ENCODE peak calls at places on chromosomes 5 and 9, in four cellular contexts. F is HepG2, O is PC-3, H is Peyer's patch. X is an unnamed sample.

GRCh38 chr5:72268753-72269410 is 51.2 kb downstream of the MRPS27 start:
- DNase-seq in H (no peak), F (peak; percentile 48), O (peak; percentile 70), X (peak; percentile 31)

GRCh38 chr5:58322453-58322852 is 137.4 kb downstream of the PLK2 start:
- DNase-seq in H (no peak), F (no peak), O (peak; percentile 51), X (no peak)

GRCh38 chr5:39113354-39113953 is 39.3 kb upstream of the RICTOR start:
- DNase-seq in H (no peak), O (no peak), F (no peak), X (no peak)

GRCh38 chr5:163696270-163696887 is 191.0 kb downstream of the MAT2B start:
- DNase-seq in O (peak; percentile 64), F (peak; percentile 38), H (no peak), X (peak; percentile 43)

GRCh38 chr9:93126825-93127368 is 7.2 kb downstream of the NINJ1 start:
- DNase-seq in H (peak; percentile 42), F (peak; percentile 88), O (no peak), X (no peak)

GRCh38 chr9:70542339-70542931 is 128.0 kb upstream of the KLF9 start:
- DNase-seq in O (no peak), F (no peak), H (no peak), X (no peak)

GRCh38 chr9:3491450-3491849 is 34.4 kb downstream of the RFX3 start:
- DNase-seq in O (no peak), F (no peak), H (no peak), X (no peak)

GRCh38 chr5:6197427-6197826 is 180.9 kb downstream of the MED10 start:
- DNase-seq in F (no peak), H (no peak), O (no peak), X (no peak)

GRCh38 chr5:16457853-16458252 is 7.7 kb downstream of the ZNF622 start:
- DNase-seq in O (no peak), F (no peak), H (no peak), X (no peak)

GRCh38 chr9:127763918-127764384 is 14.5 kb downstream of the SH2D3C start:
- DNase-seq in H (peak; percentile 63), F (peak; percentile 32), O (no peak), X (no peak)

GRCh38 chr5:77076961-77077820 is 9.9 kb downstream of the ZBED3 start:
- DNase-seq in H (peak; percentile 70), O (no peak), F (no peak), X (peak; percentile 93)

GRCh38 chr5:159184858-159185381 is 24.4 kb downstream of the RNF145 start:
- DNase-seq in O (peak; percentile 41), H (no peak), F (no peak), X (no peak)

DNA sequence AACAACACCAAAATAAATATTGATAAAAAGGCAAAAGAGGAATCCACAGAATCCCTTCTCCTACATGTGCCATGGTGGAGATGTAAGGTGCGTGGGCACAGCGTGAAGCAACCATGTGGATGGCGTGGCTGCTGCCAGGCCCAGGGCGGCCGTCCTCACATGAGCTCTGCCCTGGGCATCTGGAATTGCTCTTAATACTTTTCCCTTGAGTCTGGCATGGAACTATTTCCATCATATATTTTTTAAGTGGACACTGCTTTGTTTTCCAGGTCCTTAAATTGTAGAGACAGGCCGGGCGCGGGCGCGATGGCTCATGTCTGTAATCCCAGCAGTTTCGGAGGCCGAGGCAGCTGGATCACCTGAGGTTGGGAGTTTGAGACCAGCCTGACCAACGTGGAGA is 349.3 kb downstream of the IRX1 start:
- DNase-seq in F (no peak), O (no peak), H (no peak), X (no peak)
- TF ChIP-seq CTCF in F (no peak), O (no peak), H (no peak), X (no peak)

DNA sequence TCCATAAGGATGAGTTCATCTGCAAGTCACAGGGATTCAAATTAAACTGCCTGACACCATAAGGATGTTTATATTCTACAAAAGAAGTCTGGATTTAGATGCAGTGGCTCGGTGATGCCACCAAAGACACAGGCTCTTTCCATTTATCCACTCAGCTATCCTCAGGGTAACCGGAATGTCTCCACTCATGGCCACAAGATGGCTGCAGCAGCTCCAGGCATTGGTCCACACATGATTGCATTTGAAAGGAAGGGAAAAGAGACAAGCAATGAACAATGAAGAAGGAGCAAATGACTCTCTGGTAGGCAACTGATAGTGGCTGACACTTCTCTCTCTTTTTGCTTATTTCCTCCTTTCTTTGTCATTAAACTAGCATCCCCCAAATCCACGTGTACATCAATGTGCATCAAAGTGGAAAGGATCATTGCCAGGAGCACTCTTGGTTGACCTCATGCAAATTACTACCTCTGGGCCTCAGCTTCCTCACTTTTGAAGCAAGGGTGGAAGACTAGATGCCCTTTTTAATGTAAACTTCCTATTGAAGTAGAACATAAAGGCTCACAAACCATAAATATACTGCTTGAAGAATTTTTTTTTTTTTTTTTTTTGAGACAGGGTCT is 7.2 kb upstream of the SNX30 start:
- DNase-seq in O (no peak), F (no peak), H (no peak), X (no peak)
- TF ChIP-seq CTCF in O (peak; percentile 33), F (peak; percentile 62), H (no peak), X (no peak)

GRCh38 chr5:94154672-94155071 is 413.3 kb upstream of the POU5F2 start:
- DNase-seq in O (no peak), H (no peak), F (no peak), X (no peak)

GRCh38 chr5:94153736-94154450 is 412.5 kb upstream of the POU5F2 start:
- DNase-seq in O (no peak), F (no peak), H (no peak), X (no peak)

GRCh38 chr5:94157704-94158608 is 416.6 kb upstream of the POU5F2 start:
- DNase-seq in F (no peak), O (no peak), H (no peak), X (no peak)

GRCh38 chr5:94159144-94159543 is 417.7 kb upstream of the POU5F2 start:
- DNase-seq in F (no peak), O (no peak), H (no peak), X (no peak)
- TF ChIP-seq CTCF in F (no peak), O (peak; percentile 47), H (no peak), X (no peak)

GRCh38 chr5:142324871-142325676 is at the start of gene SPRY4:
- DNase-seq in O (peak; percentile 97), H (peak; percentile 93), F (peak; percentile 97), X (peak; percentile 90)
- TF ChIP-seq CTCF in O (peak; percentile 1), H (no peak), F (no peak), X (no peak)

GRCh38 chr5:99600952-99601351 is 672.1 kb upstream of the CHD1 start:
- DNase-seq in H (no peak), O (peak; percentile 55), F (no peak), X (no peak)

GRCh38 chr5:99607124-99607523 is 678.3 kb upstream of the CHD1 start:
- DNase-seq in F (no peak), O (peak; percentile 32), H (no peak), X (no peak)

DNA sequence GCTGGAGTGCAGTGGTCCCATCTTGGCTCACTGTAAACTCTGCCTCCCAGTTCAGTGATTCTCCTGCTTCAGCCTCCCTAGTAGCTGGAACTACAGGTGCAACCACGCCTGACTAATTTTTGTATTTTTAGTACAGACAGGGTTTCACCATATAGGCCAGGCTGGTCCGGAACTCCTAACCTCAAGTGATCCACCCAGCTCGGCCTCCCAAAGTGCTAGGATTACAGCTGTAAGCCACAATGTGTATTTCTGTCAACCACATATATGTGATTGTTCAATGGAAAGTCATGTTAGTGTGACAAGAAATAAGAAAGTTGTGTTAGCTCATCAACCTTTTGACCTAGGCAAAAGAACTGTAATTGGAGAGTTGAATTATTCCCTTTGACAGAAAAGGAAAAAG is 677.1 kb upstream of the CHD1 start:
- DNase-seq in H (no peak), F (no peak), O (no peak), X (no peak)
- TF ChIP-seq CTCF in H (no peak), F (no peak), O (no peak), X (no peak)

DNA sequence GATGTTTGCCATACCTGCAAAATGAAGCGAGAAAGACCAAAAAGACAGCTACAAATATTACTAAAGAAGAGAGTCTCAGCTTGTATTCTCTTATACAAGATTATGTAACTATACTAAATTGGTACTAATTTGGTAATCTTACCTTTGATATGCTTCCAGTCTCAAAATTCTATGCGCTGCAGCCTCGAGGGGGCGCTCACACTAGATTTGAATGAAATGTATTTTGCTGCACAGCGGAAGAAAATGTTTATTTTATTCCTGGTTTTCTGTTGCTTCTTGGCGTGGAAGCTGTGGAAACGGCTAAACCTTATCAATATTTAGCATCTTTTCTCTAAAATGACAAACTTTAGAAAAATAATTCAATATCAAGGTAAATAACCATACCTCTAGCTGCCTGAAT is 267.0 kb upstream of the NUDT12 start:
- DNase-seq in H (no peak), O (peak; percentile 74), F (no peak), X (no peak)
- TF ChIP-seq CTCF in H (no peak), O (peak; percentile 94), F (peak; percentile 18), X (peak; percentile 11)

GRCh38 chr9:137682431-137682991 is 63.7 kb downstream of the EHMT1 start:
- DNase-seq in O (no peak), H (no peak), F (no peak), X (no peak)
- TF ChIP-seq CTCF in O (no peak), H (no peak), F (no peak), X (no peak)

DNA sequence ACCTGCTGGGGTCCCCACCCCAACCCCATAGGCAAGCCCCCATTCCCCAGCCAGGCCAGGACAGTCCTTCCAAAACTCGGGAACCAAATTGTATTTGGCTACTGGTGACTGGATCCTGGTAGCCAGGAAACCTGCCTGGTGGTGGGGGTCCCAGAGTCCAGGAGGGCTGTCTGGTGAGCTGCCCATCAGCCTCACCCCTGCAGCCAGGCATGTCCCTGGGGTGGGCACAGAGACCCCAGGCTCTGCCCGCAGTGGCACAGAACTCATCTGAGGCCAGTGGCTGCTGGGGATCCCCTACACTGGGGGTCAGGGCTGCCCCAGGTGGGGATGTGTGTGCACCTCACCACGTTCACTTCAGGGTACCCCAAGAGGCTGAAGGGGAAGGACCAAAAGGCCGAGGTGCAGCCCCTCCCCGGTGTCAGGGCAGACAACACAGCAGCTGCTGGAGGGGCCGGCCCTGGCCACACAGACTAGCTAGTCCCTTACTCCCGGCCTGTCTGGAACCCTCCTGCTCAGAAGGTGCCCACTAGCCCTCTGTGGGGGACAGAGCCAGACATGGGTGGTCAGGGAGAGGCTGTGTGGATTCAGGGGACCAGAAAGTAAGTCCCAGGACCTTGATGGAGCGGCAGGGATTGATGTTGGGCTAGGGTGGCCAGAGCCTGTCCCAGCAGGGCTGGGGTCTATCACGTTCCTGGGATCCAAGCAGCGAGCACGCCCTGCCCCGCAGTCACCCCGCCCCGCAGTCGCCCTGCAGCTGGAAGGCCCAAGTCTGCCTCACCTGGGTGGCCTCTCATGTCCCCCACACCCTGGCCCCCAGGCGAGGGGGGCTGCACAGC is 91.5 kb downstream of the KCNT1 start:
- DNase-seq in F (no peak), H (no peak), O (no peak), X (no peak)
- TF ChIP-seq CTCF in F (no peak), H (no peak), O (no peak), X (no peak)

X was measured in GM20000.